ENCODE peak calls at places on chromosomes 11 and 22, in four cellular contexts. C is fibroblast of mammary gland, I is prostate gland, M is PC-3. S is an unnamed sample.

GRCh38 chr22:24146791-24147353 is 34.4 kb upstream of the SUSD2 start:
- DNase-seq in I (no peak), C (peak), M (no peak), S (no peak)

GRCh38 chr11:120057595-120058581 is 80.0 kb downstream of the TRIM29 start:
- DNase-seq in C (peak), M (peak), I (no peak), S (peak)

GRCh38 chr11:45816614-45817013 is 11.7 kb downstream of the SLC35C1 start:
- DNase-seq in M (no peak), I (no peak), C (no peak), S (no peak)

GRCh38 chr11:6757373-6757967 is 14.3 kb downstream of the OR2AG2 start:
- DNase-seq in I (peak), C (peak), M (peak), S (peak)

GRCh38 chr22:32574397-32574796 is 99.8 kb downstream of the FBXO7 start:
- DNase-seq in M (no peak), I (no peak), C (no peak), S (peak)

GRCh38 chr11:65726660-65727059 is 6.1 kb upstream of the RNASEH2C start:
- DNase-seq in I (no peak), C (no peak), M (no peak), S (no peak)

GRCh38 chr11:45105233-45105992 is 41.0 kb upstream of the PRDM11 start:
- DNase-seq in C (peak), M (peak), I (peak), S (peak)

GRCh38 chr11:10715571-10715970 is 22.0 kb upstream of the IRAG1 start:
- DNase-seq in I (no peak), C (no peak), M (no peak), S (no peak)

GRCh38 chr11:1287928-1288327 is 21.5 kb downstream of the TOLLIP start:
- DNase-seq in I (no peak), C (no peak), M (no peak), S (no peak)

GRCh38 chr11:26721967-26722366 is at the start of gene SLC5A12:
- DNase-seq in I (no peak), C (no peak), M (no peak), S (no peak)

GRCh38 chr11:78961186-78961782 is 386.6 kb upstream of the NARS2 start:
- DNase-seq in C (peak), I (peak), M (peak), S (peak)

GRCh38 chr11:124799384-124800225 is 601 bp downstream of the MSANTD2 start:
- DNase-seq in I (peak), C (peak), M (peak), S (peak)

GRCh38 chr11:2212411-2213251 is 41.0 kb upstream of the TH start:
- DNase-seq in I (peak), C (no peak), M (no peak), S (no peak)

GRCh38 chr22:30948930-30949342 is 19.6 kb downstream of the MORC2 start:
- DNase-seq in C (peak), I (no peak), M (no peak), S (no peak)

GRCh38 chr11:85810521-85810870 is 445 bp downstream of the SYTL2 start:
- DNase-seq in I (no peak), M (no peak), C (no peak), S (no peak)

GRCh38 chr11:128905345-128906184 is 14.4 kb downstream of the KCNJ5 start:
- DNase-seq in I (peak), M (peak), C (peak), S (peak)

GRCh38 chr11:125148743-125149142 is 15.8 kb upstream of the PKNOX2 start:
- DNase-seq in I (no peak), C (no peak), M (no peak), S (no peak)

GRCh38 chr11:111926505-111927391 is 8.0 kb downstream of the C11orf52 start:
- DNase-seq in I (peak), C (peak), M (peak), S (peak)

GRCh38 chr11:76844511-76844910 is 16.2 kb upstream of the ACER3 start:
- DNase-seq in I (no peak), C (no peak), M (no peak), S (no peak)

GRCh38 chr22:22742641-22743040 is 98.2 kb downstream of the GGTLC2 start:
- DNase-seq in I (no peak), C (no peak), M (no peak), S (no peak)

DNA sequence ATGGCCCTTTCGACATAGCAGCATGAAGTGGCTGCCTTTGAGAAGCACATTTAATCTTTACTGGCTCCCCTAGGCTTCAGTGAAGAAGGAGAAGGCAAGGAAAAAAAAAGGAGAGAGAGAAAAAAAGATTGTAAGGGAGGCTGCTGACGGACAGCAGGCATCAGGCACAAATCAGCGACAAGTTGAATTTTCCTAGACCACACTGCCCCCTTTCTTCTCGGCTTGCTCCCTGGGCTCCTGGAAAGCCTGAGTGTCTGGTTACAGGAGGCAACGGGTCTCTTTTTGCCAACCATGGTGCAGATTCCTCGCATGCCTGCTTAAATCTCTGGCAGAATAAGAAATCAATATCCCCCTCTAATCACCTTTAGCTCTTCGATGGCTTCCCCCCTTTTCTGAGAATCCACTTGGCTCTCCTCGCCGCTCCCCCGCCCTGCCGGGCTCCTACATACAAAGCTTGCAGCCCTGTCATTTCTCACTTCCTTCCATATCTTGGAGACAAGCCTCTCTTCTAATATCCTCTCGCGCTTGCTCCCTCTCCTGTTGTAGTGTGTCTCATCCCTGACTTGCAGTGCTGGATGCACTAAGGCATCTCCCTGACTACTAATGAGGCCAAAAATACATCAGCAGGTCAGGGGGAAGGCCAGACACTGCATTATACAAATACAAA is 14.3 kb downstream of the BLID start:
- DNase-seq in I (peak), C (peak), M (no peak), S (peak)
- H3K4me3 ChIP-seq in I (peak), C (peak), M (no peak), S (peak)

GRCh38 chr22:29314074-29314473 is 1.4 kb downstream of the RASL10A start:
- DNase-seq in M (no peak), I (no peak), C (no peak), S (no peak)

GRCh38 chr22:29313126-29314071 is 2.1 kb downstream of the RASL10A start:
- DNase-seq in I (no peak), C (peak), M (no peak), S (peak)

GRCh38 chr22:29315286-29316195 is at the start of gene RASL10A:
- DNase-seq in C (no peak), M (no peak), I (no peak), S (peak)

GRCh38 chr22:29316429-29316828 is 932 bp upstream of the RASL10A start:
- DNase-seq in I (no peak), M (no peak), C (no peak), S (no peak)

DNA sequence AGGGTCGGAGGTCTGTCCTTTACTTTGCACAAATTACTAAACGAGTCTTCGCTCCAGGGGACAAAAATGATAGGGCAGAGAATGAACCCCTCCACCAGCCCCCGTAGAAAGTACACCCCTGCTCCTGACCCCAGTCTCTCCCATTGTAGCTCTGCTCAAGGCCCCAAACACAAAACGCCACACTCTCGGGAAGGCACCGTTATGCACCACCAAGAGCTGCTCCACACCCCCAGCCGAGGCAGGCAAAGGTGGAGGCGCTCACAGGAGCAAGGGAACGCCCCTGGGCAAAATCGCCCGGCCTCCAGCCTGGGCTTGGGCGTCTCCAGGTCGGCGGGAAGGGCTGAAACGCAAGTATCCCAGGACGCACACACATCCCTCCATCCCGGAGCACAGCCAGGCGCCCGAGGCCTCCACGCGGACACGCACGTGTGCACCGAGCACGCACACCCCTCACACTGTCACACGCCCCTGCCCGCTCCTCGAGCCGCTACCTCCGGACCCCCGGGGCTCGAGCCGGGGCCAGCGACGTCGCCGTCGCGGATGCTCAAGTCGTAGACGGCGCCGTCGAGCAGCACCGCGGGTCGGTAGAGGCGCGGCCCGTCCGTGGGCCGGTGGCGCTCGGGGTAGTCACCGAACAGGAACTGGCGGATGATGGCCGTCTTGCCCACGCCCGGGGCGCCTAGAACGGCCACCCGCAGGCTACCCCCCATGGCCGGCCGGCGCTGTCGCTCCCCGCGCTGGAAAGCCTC is 786 bp downstream of the RASL10A start:
- DNase-seq in M (peak), I (no peak), C (no peak), S (no peak)
- TF ChIP-seq CTCF in M (no peak), I (no peak), C (no peak), S (no peak)

GRCh38 chr11:59413646-59414045 is 12.6 kb downstream of the OR5A2 start:
- DNase-seq in I (no peak), C (no peak), M (no peak), S (no peak)
- H3K4me3 ChIP-seq in I (no peak), C (no peak), M (no peak), S (no peak)

DNA sequence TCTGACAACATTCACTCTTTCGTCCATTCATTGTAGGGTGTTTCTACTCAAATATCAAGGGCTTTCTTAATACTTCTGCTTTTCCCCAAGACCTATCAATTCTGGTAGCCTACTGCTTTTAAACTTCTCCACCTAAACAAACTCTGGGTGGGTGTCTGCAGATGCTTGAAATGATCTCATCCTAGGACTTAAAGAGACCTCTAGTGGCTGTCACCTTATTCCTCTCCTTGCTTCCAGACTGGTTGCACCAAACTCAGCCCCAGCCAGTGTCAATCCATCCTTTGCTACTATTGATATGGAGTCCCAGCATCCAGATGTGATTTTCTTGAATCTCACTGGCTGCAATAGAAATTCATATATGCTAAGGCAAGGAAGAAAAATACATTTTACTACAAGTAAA is 274.7 kb downstream of the NXPE2 start:
- DNase-seq in C (no peak), I (no peak), M (no peak), S (no peak)
- TF ChIP-seq CTCF in C (no peak), I (no peak), M (no peak), S (no peak)

GRCh38 chr11:118200497-118200896 is 24.1 kb upstream of the SCN2B start:
- DNase-seq in I (no peak), M (no peak), C (no peak), S (no peak)

GRCh38 chr11:118194835-118195627 is 18.6 kb upstream of the SCN2B start:
- DNase-seq in C (peak), M (peak), I (peak), S (peak)

GRCh38 chr11:118199135-118199534 is 22.7 kb upstream of the SCN2B start:
- DNase-seq in C (no peak), I (no peak), M (no peak), S (no peak)

GRCh38 chr11:118200901-118201680 is 23.7 kb downstream of the JAML start:
- DNase-seq in C (no peak), M (no peak), I (no peak), S (no peak)

DNA sequence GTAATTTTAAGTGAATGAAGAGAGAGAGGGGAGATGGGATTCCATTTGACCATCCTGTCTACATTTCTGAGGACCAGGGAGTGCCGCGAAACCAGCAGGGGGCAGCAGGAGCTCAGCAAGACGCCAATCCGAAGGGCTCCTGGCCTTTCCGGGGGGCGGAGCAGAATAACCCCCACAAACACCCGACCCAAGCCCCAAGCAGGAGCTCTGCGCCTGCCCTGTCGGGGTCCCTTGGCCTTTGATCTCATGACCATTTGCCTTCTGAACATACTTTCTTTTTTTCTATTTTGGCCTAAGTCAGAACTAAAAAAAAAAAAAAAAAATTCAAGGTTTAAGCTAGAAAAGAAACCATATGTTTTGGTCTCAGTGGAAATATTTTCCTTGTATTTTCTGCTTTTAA is 21.9 kb upstream of the SCN2B start:
- DNase-seq in C (peak), I (peak), M (peak), S (peak)
- H3K4me3 ChIP-seq in C (no peak), I (no peak), M (peak), S (no peak)

DNA sequence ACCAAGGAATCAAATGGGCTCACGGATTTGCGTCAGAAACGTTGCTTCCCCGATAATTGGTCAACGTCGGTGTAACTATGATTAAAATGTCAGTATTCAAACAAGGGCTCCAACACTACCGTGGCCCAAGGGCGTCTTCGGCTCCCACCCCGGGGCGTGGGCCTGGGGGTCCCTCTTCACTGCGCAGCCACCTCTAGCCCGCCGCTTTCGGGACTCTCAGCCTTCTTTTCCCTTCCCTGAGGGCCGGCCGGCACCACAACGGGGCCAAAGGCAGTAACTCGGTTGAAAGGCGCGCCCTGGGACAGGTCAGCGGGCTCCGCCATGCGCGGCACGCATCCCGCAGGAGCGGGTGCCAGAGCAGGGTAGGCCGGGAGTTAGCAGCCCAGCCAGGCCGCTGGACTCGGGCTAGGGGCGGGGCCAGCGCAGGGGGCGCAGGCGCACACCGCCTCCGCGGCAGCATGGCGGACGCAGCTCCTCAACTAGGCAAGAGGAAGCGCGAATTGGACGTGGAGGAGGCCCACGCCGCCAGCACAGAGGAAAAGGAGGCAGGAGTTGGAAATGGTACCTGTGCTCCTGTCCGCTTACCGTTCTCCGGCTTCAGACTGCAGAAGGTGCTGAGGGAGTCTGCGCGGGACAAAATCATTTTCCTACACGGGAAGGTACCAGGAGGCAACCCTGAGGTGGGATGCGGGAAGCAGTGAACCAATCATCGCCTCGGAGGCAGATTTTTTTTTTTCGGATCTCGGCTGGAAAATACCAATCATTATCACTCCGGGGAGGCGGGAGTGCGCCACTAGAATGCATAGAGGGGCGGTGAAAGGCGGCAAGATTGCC is at the start of gene DCPS:
- DNase-seq in C (peak), I (peak), M (peak), S (peak)
- TF ChIP-seq CTCF in C (no peak), I (no peak), M (no peak), S (no peak)

S was measured in epithelial cell of esophagus.